ENCODE peak calls at places on chromosomes 4 and X, in five cellular contexts. G is thoracic aorta; I is neuronal stem cell; T is CD8-positive, alpha-beta T cell; Z is H1. M is an unnamed sample. For H3K9me3 and H3K4me1, the result is how much of the 10 kb centered on the place peaks cover.

GRCh38 chr4:126405369-126405982 is 1090.7 kb downstream of the FAT4 start:
- DNase-seq in T (no peak), I (no peak), G (no peak), Z (no peak), M (no peak)

GRCh38 chrX:103367502-103367901 is 8.8 kb upstream of the BEX3 start:
- DNase-seq in T (no peak), Z (no peak), I (no peak), G (no peak), M (no peak)

GRCh38 chr4:8891255-8891645 is 19.6 kb upstream of the HMX1 start:
- DNase-seq in I (no peak), T (no peak), G (no peak), Z (peak), M (no peak)

GRCh38 chr4:184801781-184802180 is 24.0 kb downstream of the ACSL1 start:
- DNase-seq in Z (no peak), I (no peak), G (no peak), T (no peak), M (no peak)

GRCh38 chr4:52552778-52553177 is 106.3 kb downstream of the USP46 start:
- DNase-seq in Z (no peak), I (no peak), G (no peak), T (no peak), M (no peak)

GRCh38 chrX:374566-374965 is 12.1 kb downstream of the PPP2R3B start:
- DNase-seq in Z (no peak), I (no peak), T (no peak), G (no peak), M (no peak)

GRCh38 chr4:58301384-58301783 is 1191.2 kb upstream of the IGFBP7 start:
- DNase-seq in Z (no peak), I (peak), G (no peak), T (no peak), M (no peak)

GRCh38 chr4:6009452-6009851 is 8.8 kb downstream of the C4orf50 start:
- DNase-seq in Z (no peak), I (no peak), T (no peak), G (no peak), M (no peak)

DNA sequence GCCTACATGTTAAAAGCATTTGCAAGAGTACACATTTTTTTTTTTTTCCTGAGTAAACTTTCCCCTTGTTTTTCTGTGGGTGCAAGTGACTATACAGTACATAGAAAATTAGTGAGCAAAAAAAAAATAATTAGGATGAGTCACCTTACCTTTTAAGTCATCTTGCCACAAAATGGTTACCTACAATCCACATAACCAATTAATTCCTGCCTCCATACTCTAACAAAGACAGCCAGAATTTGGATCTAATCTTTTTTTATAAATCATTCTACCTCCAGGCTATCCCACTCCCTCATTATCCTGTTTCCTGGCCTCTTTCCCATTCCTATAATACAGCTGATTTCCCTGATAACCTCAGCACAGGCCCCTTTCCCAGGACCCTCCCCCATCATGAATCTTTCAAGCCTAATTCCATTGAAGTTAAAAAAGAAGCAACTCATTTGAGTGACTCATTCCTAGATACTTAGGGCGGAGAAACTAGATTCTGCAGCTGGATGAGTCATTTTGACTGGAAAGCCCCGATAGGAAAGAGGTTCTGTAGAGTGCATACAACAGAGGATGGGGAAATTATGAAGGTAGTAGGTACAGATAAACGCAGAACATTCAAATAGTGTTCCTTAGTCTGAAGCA is 128.2 kb downstream of the C4orf51 start:
- DNase-seq in T (no peak), I (no peak), Z (no peak), G (no peak), M (no peak)
- H3K27ac ChIP-seq in T (no peak), I (no peak), Z (no peak), G (no peak), M (no peak)

DNA sequence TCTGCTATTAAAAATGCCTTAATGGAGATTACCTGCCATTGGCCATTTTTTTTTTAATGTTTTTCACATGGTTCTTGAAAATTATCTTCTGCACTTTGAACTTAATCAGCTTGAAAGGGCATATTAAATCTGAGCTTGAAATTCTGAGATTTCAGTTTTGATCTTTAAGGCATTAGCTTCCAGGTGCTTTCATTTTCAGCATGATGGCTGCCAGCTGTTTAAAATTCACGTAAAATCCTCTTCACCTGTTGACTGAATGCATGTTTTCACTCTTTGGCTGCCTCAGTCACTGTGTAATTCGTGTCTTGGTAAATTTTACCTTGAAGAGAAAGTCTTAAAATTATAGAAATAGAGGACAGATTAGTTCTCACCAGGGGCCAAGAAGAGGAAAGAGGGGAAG is 39.6 kb downstream of the SMAD1 start:
- DNase-seq in Z (no peak), G (no peak), I (no peak), T (no peak), M (no peak)
- H3K9me3 ChIP-seq in Z (under half), G (under half), I (under half), T (under half), M (under half)

GRCh38 chrX:72127332-72127731 is 4.4 kb downstream of the RTL5 start:
- DNase-seq in Z (no peak), G (no peak), T (no peak), I (no peak), M (no peak)

GRCh38 chrX:72126048-72126415 is 5.7 kb downstream of the RTL5 start:
- DNase-seq in Z (no peak), T (no peak), I (no peak), G (no peak), M (no peak)

GRCh38 chrX:72126539-72127140 is 5.1 kb downstream of the RTL5 start:
- DNase-seq in I (peak), T (peak), G (peak), Z (peak), M (no peak)

GRCh38 chrX:72124540-72125201 is 7.0 kb downstream of the RTL5 start:
- DNase-seq in I (no peak), Z (no peak), T (no peak), G (no peak), M (no peak)

DNA sequence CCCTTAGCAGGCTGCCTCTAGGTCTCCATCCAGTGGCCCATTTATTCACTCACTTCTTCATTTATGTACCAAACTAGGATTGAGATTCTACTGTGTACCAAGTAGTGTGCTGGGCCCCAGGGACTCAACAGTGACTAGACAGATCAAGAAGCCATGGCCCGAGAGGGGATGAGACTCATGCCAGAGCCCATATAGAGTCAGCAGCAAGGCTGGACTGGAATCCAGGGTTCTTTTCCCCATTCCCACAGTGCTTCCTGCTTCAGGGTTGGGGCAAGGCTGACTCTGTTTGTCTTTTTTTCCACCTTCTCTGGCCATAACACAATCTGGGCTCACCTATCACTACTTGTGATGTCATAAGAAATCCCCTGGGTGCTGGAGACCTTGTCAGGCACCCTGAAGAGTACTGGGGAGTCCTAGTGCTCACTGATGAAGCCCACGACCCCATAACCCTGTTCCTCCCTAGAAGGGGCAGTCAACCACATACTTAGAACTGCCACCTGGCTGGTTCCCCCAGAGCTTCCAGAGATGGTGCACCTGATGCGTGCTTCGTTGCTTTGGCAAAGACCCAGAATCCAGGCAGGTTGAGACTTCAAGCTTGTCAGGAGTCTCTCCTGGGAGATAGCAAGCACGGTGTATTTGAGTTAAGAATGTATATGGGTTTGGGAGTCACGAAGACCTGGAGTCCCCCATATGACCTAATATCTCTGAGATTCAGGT is 6.2 kb downstream of the RTL5 start:
- DNase-seq in Z (no peak), G (no peak), I (no peak), T (no peak), M (no peak)
- H3K4me1 ChIP-seq in Z (under half), G (under half), I (under half), T (under half), M (under half)

GRCh38 chrX:11336201-11336600 is 43.0 kb downstream of the AMELX start:
- DNase-seq in T (no peak), I (no peak), Z (no peak), G (no peak), M (no peak)

GRCh38 chrX:11337292-11338009 is 44.2 kb downstream of the AMELX start:
- DNase-seq in T (no peak), G (no peak), Z (no peak), I (no peak), M (no peak)

GRCh38 chrX:11346283-11346682 is 53.1 kb downstream of the AMELX start:
- DNase-seq in I (no peak), T (no peak), Z (no peak), G (no peak), M (no peak)

GRCh38 chrX:11341274-11342256 is 48.4 kb downstream of the AMELX start:
- DNase-seq in Z (no peak), I (no peak), T (no peak), G (peak), M (no peak)
- H3K27ac ChIP-seq in Z (no peak), I (no peak), T (no peak), G (no peak), M (no peak)

DNA sequence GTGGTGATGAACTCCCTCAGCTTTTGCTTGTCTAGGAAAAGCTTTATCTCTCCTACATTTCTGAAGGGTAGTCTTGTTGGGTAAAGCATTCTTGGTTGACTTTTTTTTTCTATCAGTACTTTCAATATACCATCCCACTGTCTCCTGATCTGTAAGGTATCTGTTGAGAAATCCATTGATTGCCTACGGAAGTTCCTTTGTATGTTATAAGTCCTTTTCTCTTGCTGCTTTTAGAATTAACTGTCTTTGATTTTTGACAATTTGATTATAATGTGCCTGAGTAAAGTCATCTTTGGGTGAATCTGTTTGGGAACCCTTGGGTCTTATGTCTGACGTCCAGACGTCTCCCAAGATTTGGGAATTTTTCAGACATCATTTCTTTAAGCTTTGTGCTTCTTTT is 30.8 kb downstream of the SCLT1 start:
- DNase-seq in G (no peak), I (no peak), Z (no peak), T (no peak), M (no peak)
- H3K9me3 ChIP-seq in G (half or more), I (under half), Z (under half), T (under half), M (half or more)

DNA sequence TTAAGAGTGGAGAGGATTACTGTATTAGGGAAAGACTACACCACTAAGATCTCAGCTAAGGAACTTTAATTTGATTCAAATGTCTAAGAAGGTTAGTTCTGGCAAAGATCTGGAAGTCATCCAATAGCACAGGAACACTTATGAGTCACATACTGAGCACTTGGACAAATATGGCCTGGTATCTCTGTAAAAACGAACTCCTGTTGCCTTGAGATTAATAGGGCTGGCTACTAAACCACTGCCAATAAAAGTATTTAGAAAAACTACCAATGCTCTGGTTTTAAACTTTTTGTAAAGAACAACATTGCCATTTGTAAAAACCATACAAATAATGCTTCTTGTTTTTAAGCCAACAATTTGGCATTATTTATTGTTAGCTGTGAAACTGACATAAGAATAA is 70.5 kb downstream of the SEC24D start:
- DNase-seq in I (no peak), G (no peak), T (no peak), Z (no peak), M (no peak)
- H3K4me1 ChIP-seq in I (under half), G (half or more), T (under half), Z (under half), M (half or more)

DNA sequence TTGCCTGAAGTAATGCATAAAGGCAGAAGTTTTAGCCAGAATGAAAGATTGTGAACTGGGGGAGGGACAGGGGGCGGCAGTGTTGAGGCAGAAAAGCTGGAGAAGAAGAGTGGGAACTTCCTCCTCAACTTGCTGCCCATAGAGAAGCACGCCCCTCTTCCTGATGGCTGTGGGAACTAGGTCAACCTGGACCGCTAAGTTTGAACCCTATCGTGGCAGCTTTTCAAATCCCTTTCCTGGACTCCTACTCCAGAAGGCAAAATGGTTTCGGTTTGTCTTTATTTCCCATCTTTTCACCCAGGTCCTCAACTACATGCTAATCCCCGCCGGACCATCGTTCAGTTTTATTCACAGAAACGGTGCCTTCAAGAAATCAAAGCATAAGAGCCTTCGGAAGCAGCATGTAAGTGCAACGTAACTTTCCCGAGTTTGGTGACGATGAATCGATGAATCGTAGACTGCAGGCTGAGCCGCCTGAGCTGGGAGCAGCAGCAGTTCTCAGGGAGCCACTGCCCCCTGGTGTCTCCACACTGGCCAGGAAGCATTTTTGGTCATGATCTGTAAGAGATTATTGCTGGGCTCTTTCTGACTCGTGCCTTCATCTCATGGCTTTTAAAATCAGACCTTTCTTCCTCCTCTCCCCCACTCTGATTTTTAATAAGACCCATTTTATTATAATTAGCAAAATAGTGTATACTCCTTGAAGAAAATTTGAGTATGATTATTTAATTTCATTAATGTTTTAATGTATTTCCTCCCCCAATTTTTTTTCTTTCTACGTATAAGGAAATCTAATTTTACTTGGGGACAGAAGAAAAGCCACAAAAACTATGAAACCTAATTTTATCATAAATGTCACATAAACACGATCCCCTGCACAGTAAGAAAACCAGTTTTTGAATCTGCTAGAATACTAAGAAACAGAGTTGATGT is 21.4 kb downstream of the SPINK2 start:
- DNase-seq in T (peak), Z (peak), G (peak), I (peak), M (peak)
- H3K27ac ChIP-seq in T (peak), Z (no peak), G (peak), I (no peak), M (peak)

GRCh38 chrX:154918060-154918483 is 31.9 kb downstream of the F8A1 start:
- DNase-seq in I (peak), T (peak), G (peak), Z (peak), M (no peak)
- H3K9me3 ChIP-seq in I (under half), T (under half), G (under half), Z (under half), M (under half)

DNA sequence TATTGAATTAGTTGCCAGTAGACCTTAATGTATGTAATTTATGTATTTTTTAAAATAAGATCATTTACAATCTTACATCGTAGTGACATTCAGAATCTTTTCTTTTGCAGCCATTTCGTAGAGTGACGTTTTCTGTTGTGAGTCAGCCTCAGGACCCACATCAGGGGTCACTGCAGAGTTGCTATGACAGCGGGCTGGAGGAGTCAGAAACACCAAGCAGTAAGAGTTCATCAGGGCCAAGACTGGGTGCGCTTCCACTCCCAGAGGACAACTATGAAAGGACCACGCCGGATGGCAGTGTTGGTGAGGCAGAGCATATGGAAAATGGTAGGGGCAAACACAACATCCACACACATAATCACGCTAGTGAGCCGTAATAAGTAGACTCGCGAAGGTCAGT is 199.9 kb downstream of the PCDH7 start:
- DNase-seq in Z (no peak), I (no peak), T (no peak), G (no peak), M (no peak)
- H3K4me1 ChIP-seq in Z (under half), I (under half), T (under half), G (under half), M (under half)

DNA sequence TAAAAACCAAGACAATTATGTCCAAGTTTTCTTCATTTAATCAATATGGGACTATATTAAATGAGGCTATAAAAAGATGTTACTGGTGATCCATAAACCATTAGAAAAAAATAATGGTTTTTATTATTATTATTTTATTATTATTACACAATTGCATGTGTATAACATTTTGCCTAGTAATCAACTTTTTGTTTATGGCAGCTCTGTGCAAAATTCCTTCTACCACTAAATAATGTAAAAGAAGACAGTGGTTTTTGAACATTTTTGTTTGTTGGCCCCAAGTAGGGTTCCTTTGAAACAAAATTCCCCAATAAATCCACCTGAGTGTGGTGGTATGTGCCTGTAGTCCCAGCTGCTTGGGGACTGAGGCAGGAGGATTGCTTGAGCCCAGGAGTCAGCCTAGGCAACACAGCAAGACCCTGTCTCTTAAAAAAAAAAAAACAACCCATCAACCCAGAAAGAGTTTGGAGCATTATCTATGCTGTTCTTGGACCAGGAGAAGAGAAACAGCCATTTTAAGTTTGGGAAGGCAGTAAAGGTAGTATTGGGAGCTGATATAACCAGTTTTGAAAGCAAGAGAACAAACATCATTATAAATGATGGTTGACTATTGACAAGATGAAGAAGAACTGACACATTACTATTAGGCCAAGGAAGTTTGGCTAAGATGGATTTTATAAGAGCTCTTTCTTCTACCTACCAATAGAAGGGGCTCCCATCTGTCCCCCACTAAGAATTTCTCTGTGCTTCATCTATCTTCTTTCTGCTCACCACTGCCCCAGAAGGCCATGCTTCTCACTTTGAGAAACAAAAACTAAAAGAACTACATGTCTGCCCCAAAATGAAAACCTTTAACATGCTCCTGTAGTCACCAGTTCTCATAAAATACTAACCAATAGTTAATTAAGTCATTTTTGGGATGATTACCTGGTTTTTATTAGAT is 2.2 kb downstream of the TMEM156 start:
- DNase-seq in T (no peak), Z (no peak), I (no peak), G (no peak), M (no peak)
- H3K27ac ChIP-seq in T (peak), Z (no peak), I (no peak), G (no peak), M (no peak)

M was measured in vagina.